ENCODE peak calls at places on chromosome 15, in four cellular contexts. L, D, V and X are unnamed samples.
A peak's percentile ranks its signal among the peaks of the same experiment; 100 is the strongest.

GRCh38 chr15:65249641-65250040 is 37.0 kb downstream of the PARP16 start:
- DNase-seq in V (no peak), D (no peak), L (no peak), X (no peak)

GRCh38 chr15:65087873-65088642 is 11.5 kb downstream of the KBTBD13 start:
- DNase-seq in V (no peak), D (no peak), L (no peak), X (no peak)

GRCh38 chr15:79874242-79874641 is 22.6 kb downstream of the MTHFS start:
- DNase-seq in L (peak; percentile 88), D (no peak), V (no peak), X (no peak)

GRCh38 chr15:68410466-68411200 is 21.3 kb downstream of the ITGA11 start:
- DNase-seq in D (no peak), V (peak; percentile 18), L (no peak), X (peak; percentile 25)

GRCh38 chr15:85974348-85974705 is 105.3 kb upstream of the AGBL1 start:
- DNase-seq in L (no peak), D (no peak), V (no peak), X (no peak)

GRCh38 chr15:68994149-68994548 is 20.3 kb upstream of the NOX5 start:
- DNase-seq in D (no peak), V (no peak), L (no peak), X (no peak)

GRCh38 chr15:86797135-86797534 is 717.5 kb downstream of the AGBL1 start:
- DNase-seq in L (no peak), D (no peak), V (no peak), X (no peak)

GRCh38 chr15:48395532-48396011 is 64.3 kb downstream of the DUT start:
- DNase-seq in D (no peak), L (no peak), V (peak; percentile 56), X (no peak)

GRCh38 chr15:77029166-77030041 is 34.5 kb downstream of the PSTPIP1 start:
- DNase-seq in V (peak; percentile 56), L (no peak), D (no peak), X (peak; percentile 68)

GRCh38 chr15:66454143-66454542 is 43.4 kb downstream of the SNAPC5 start:
- DNase-seq in V (no peak), L (no peak), D (no peak), X (no peak)